ENCODE peak calls at places on chromosomes 12 and 14, in eight cellular contexts. One of them, this sample, is unnamed.

GRCh38 chr14:70013269-70013873 is 134.2 kb downstream of the SMOC1 start:
- DNase-seq in dorsolateral prefrontal cortex: no peak
- DNase-seq in endodermal cell: peak; percentile 93
- DNase-seq in kidney: no peak
- DNase-seq in prostate gland: no peak
- DNase-seq in right atrium auricular region: no peak
- DNase-seq in mesendoderm: peak; percentile 67
- DNase-seq in ovary: no peak
- DNase-seq in this sample: peak; percentile 48

GRCh38 chr14:105019861-105020814 is 745 bp downstream of the CDCA4 start:
- DNase-seq in right atrium auricular region: no peak
- DNase-seq in kidney: peak; percentile 85
- DNase-seq in dorsolateral prefrontal cortex: no peak
- DNase-seq in endodermal cell: peak; percentile 72
- DNase-seq in ovary: peak; percentile 29
- DNase-seq in mesendoderm: peak; percentile 60
- DNase-seq in prostate gland: no peak
- DNase-seq in this sample: no peak

GRCh38 chr14:55097894-55098560 is 31.0 kb upstream of the LGALS3 start:
- DNase-seq in dorsolateral prefrontal cortex: no peak
- DNase-seq in ovary: no peak
- DNase-seq in prostate gland: no peak
- DNase-seq in mesendoderm: no peak
- DNase-seq in right atrium auricular region: no peak
- DNase-seq in kidney: no peak
- DNase-seq in endodermal cell: no peak
- DNase-seq in this sample: no peak

GRCh38 chr14:32662234-32662633 is 276.4 kb upstream of the NPAS3 start:
- DNase-seq in kidney: no peak
- DNase-seq in ovary: no peak
- DNase-seq in right atrium auricular region: no peak
- DNase-seq in mesendoderm: no peak
- DNase-seq in dorsolateral prefrontal cortex: no peak
- DNase-seq in prostate gland: no peak
- DNase-seq in endodermal cell: no peak
- DNase-seq in this sample: no peak

GRCh38 chr14:72614891-72615410 is 278.9 kb downstream of the DPF3 start:
- DNase-seq in right atrium auricular region: no peak
- DNase-seq in prostate gland: no peak
- DNase-seq in mesendoderm: no peak
- DNase-seq in endodermal cell: peak; percentile 29
- DNase-seq in ovary: no peak
- DNase-seq in dorsolateral prefrontal cortex: no peak
- DNase-seq in kidney: no peak
- DNase-seq in this sample: no peak

GRCh38 chr12:1277905-1278304 is 286.9 kb downstream of the ERC1 start:
- DNase-seq in mesendoderm: no peak
- DNase-seq in endodermal cell: no peak
- DNase-seq in ovary: no peak
- DNase-seq in kidney: no peak
- DNase-seq in right atrium auricular region: no peak
- DNase-seq in dorsolateral prefrontal cortex: no peak
- DNase-seq in prostate gland: no peak
- DNase-seq in this sample: no peak

GRCh38 chr12:19739195-19739776 is 300.0 kb downstream of the AEBP2 start:
- DNase-seq in endodermal cell: peak; percentile 63
- DNase-seq in ovary: no peak
- DNase-seq in mesendoderm: peak; percentile 54
- DNase-seq in prostate gland: peak; percentile 53
- DNase-seq in dorsolateral prefrontal cortex: no peak
- DNase-seq in kidney: no peak
- DNase-seq in right atrium auricular region: no peak
- DNase-seq in this sample: peak; percentile 18

GRCh38 chr14:39085933-39086332 is 17.1 kb downstream of the SEC23A start:
- DNase-seq in mesendoderm: peak; percentile 67
- DNase-seq in right atrium auricular region: no peak
- DNase-seq in prostate gland: no peak
- DNase-seq in endodermal cell: no peak
- DNase-seq in kidney: no peak
- DNase-seq in ovary: no peak
- DNase-seq in dorsolateral prefrontal cortex: no peak
- DNase-seq in this sample: no peak

GRCh38 chr12:104473374-104473983 is 16.7 kb downstream of the CHST11 start:
- DNase-seq in ovary: no peak
- DNase-seq in prostate gland: no peak
- DNase-seq in mesendoderm: no peak
- DNase-seq in endodermal cell: no peak
- DNase-seq in dorsolateral prefrontal cortex: no peak
- DNase-seq in right atrium auricular region: no peak
- DNase-seq in kidney: no peak
- DNase-seq in this sample: no peak

GRCh38 chr12:95322335-95322734 is 104.7 kb downstream of the VEZT start:
- DNase-seq in dorsolateral prefrontal cortex: no peak
- DNase-seq in prostate gland: no peak
- DNase-seq in mesendoderm: no peak
- DNase-seq in kidney: no peak
- DNase-seq in ovary: no peak
- DNase-seq in endodermal cell: no peak
- DNase-seq in right atrium auricular region: no peak
- DNase-seq in this sample: no peak

GRCh38 chr14:54818201-54819133 is 84.2 kb downstream of the GCH1 start:
- DNase-seq in right atrium auricular region: no peak
- DNase-seq in dorsolateral prefrontal cortex: peak; percentile 42
- DNase-seq in endodermal cell: no peak
- DNase-seq in mesendoderm: peak; percentile 52
- DNase-seq in kidney: no peak
- DNase-seq in prostate gland: no peak
- DNase-seq in ovary: no peak
- DNase-seq in this sample: no peak

GRCh38 chr12:96578526-96579125 is 89.2 kb downstream of the CFAP54 start:
- DNase-seq in prostate gland: peak; percentile 10
- DNase-seq in mesendoderm: peak; percentile 69
- DNase-seq in endodermal cell: no peak
- DNase-seq in right atrium auricular region: no peak
- DNase-seq in kidney: no peak
- DNase-seq in dorsolateral prefrontal cortex: no peak
- DNase-seq in ovary: no peak
- DNase-seq in this sample: peak; percentile 2

GRCh38 chr14:23147676-23148075 is 28.6 kb upstream of the CEBPE start:
- DNase-seq in kidney: no peak
- DNase-seq in ovary: peak; percentile 71
- DNase-seq in dorsolateral prefrontal cortex: peak; percentile 52
- DNase-seq in mesendoderm: no peak
- DNase-seq in right atrium auricular region: no peak
- DNase-seq in endodermal cell: no peak
- DNase-seq in prostate gland: peak; percentile 37
- DNase-seq in this sample: no peak

GRCh38 chr14:96626121-96626768 is 124.1 kb downstream of the PAPOLA start:
- DNase-seq in kidney: peak; percentile 36
- DNase-seq in prostate gland: no peak
- DNase-seq in mesendoderm: no peak
- DNase-seq in dorsolateral prefrontal cortex: no peak
- DNase-seq in endodermal cell: peak; percentile 27
- DNase-seq in ovary: no peak
- DNase-seq in right atrium auricular region: no peak
- DNase-seq in this sample: no peak

GRCh38 chr14:88834883-88835431 is 10.5 kb downstream of the TTC8 start:
- DNase-seq in ovary: no peak
- DNase-seq in right atrium auricular region: no peak
- DNase-seq in kidney: no peak
- DNase-seq in dorsolateral prefrontal cortex: no peak
- DNase-seq in prostate gland: no peak
- DNase-seq in mesendoderm: no peak
- DNase-seq in endodermal cell: no peak
- DNase-seq in this sample: no peak

GRCh38 chr14:70186826-70187483 is 1.8 kb downstream of the SLC8A3 start:
- DNase-seq in kidney: no peak
- DNase-seq in ovary: no peak
- DNase-seq in prostate gland: no peak
- DNase-seq in dorsolateral prefrontal cortex: peak; percentile 33
- DNase-seq in mesendoderm: no peak
- DNase-seq in endodermal cell: peak; percentile 63
- DNase-seq in right atrium auricular region: no peak
- DNase-seq in this sample: no peak

GRCh38 chr14:61559641-61560201 is 135.6 kb upstream of the HIF1A start:
- DNase-seq in mesendoderm: peak; percentile 40
- DNase-seq in endodermal cell: no peak
- DNase-seq in prostate gland: no peak
- DNase-seq in right atrium auricular region: peak; percentile 55
- DNase-seq in dorsolateral prefrontal cortex: no peak
- DNase-seq in kidney: no peak
- DNase-seq in ovary: no peak
- DNase-seq in this sample: no peak

GRCh38 chr12:93851245-93851665 is 174.1 kb downstream of the CRADD start:
- DNase-seq in mesendoderm: no peak
- DNase-seq in kidney: no peak
- DNase-seq in prostate gland: no peak
- DNase-seq in right atrium auricular region: no peak
- DNase-seq in dorsolateral prefrontal cortex: no peak
- DNase-seq in ovary: no peak
- DNase-seq in endodermal cell: no peak
- DNase-seq in this sample: no peak

GRCh38 chr14:100654814-100655795 is 67.9 kb upstream of the BEGAIN start:
- DNase-seq in right atrium auricular region: no peak
- DNase-seq in endodermal cell: peak; percentile 86
- DNase-seq in ovary: no peak
- DNase-seq in kidney: no peak
- DNase-seq in dorsolateral prefrontal cortex: no peak
- DNase-seq in mesendoderm: peak; percentile 37
- DNase-seq in prostate gland: no peak
- DNase-seq in this sample: no peak

GRCh38 chr14:31303654-31304053 is 96.1 kb upstream of the HECTD1 start:
- DNase-seq in dorsolateral prefrontal cortex: no peak
- DNase-seq in prostate gland: no peak
- DNase-seq in ovary: no peak
- DNase-seq in mesendoderm: no peak
- DNase-seq in kidney: no peak
- DNase-seq in right atrium auricular region: no peak
- DNase-seq in endodermal cell: no peak
- DNase-seq in this sample: no peak

GRCh38 chr14:61472801-61473376 is 151.5 kb downstream of the PRKCH start:
- DNase-seq in prostate gland: no peak
- DNase-seq in dorsolateral prefrontal cortex: no peak
- DNase-seq in ovary: no peak
- DNase-seq in endodermal cell: peak; percentile 2
- DNase-seq in mesendoderm: no peak
- DNase-seq in right atrium auricular region: no peak
- DNase-seq in kidney: no peak
- DNase-seq in this sample: no peak

GRCh38 chr14:75147423-75148071 is 20.7 kb upstream of the NEK9 start:
- DNase-seq in endodermal cell: peak; percentile 91
- DNase-seq in right atrium auricular region: peak; percentile 95
- DNase-seq in mesendoderm: peak; percentile 98
- DNase-seq in kidney: peak; percentile 91
- DNase-seq in ovary: peak; percentile 72
- DNase-seq in prostate gland: peak; percentile 67
- DNase-seq in dorsolateral prefrontal cortex: peak; percentile 87
- DNase-seq in this sample: no peak

DNA sequence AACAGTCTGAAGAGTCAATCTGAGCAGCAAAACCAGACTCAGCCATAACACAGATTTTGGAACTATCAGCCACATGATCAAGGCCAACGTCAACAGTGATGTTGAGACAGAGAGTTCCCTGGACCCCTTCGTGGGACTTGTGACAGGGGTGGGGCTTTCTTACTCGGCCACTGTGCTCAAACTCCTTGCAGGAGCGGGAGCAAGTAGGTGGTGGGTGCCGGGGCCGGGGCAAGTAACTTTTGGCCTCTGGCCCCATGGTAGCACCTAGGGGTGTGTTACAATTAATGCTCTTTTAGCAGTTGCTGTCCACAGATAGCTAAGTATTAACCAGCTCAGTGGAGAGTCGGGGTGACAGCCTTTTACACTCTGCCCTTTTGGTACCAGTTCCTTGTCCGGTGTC is 384.4 kb downstream of the NUAK1 start:
- DNase-seq in ovary: no peak
- DNase-seq in right atrium auricular region: no peak
- DNase-seq in mesendoderm: no peak
- DNase-seq in dorsolateral prefrontal cortex: no peak
- DNase-seq in kidney: no peak
- DNase-seq in prostate gland: no peak
- DNase-seq in endodermal cell: no peak
- DNase-seq in this sample: no peak
- H3K27ac ChIP-seq in ovary: no peak overlapping the region
- H3K27ac ChIP-seq in right atrium auricular region: no peak overlapping the region
- H3K27ac ChIP-seq in mesendoderm: no peak overlapping the region
- H3K27ac ChIP-seq in dorsolateral prefrontal cortex: no peak overlapping the region
- H3K27ac ChIP-seq in kidney: no peak overlapping the region
- H3K27ac ChIP-seq in prostate gland: no peak overlapping the region
- H3K27ac ChIP-seq in endodermal cell: no peak overlapping the region
- H3K27ac ChIP-seq in this sample: no peak overlapping the region

GRCh38 chr12:27614866-27615265 is 81.4 kb upstream of the REP15 start:
- DNase-seq in kidney: no peak
- DNase-seq in mesendoderm: no peak
- DNase-seq in right atrium auricular region: no peak
- DNase-seq in endodermal cell: no peak
- DNase-seq in dorsolateral prefrontal cortex: no peak
- DNase-seq in prostate gland: no peak
- DNase-seq in ovary: no peak
- DNase-seq in this sample: no peak
- H3K27ac ChIP-seq in kidney: no peak overlapping the region
- H3K27ac ChIP-seq in mesendoderm: no peak overlapping the region
- H3K27ac ChIP-seq in right atrium auricular region: no peak overlapping the region
- H3K27ac ChIP-seq in endodermal cell: no peak overlapping the region
- H3K27ac ChIP-seq in dorsolateral prefrontal cortex: no peak overlapping the region
- H3K27ac ChIP-seq in prostate gland: no peak overlapping the region
- H3K27ac ChIP-seq in ovary: no peak overlapping the region
- H3K27ac ChIP-seq in this sample: no peak overlapping the region

GRCh38 chr12:53299101-53299453 is 418 bp upstream of the MYG1 start:
- DNase-seq in right atrium auricular region: no peak
- DNase-seq in mesendoderm: peak; percentile 90
- DNase-seq in dorsolateral prefrontal cortex: no peak
- DNase-seq in ovary: no peak
- DNase-seq in kidney: no peak
- DNase-seq in prostate gland: no peak
- DNase-seq in endodermal cell: no peak
- DNase-seq in this sample: no peak
- H3K27ac ChIP-seq in right atrium auricular region: peak overlapping the region; percentile 71
- H3K27ac ChIP-seq in mesendoderm: no peak overlapping the region
- H3K27ac ChIP-seq in dorsolateral prefrontal cortex: peak overlapping the region; percentile 86
- H3K27ac ChIP-seq in ovary: no peak overlapping the region
- H3K27ac ChIP-seq in kidney: peak overlapping the region; percentile 70
- H3K27ac ChIP-seq in prostate gland: no peak overlapping the region
- H3K27ac ChIP-seq in endodermal cell: peak overlapping the region; percentile 61
- H3K27ac ChIP-seq in this sample: no peak overlapping the region

DNA sequence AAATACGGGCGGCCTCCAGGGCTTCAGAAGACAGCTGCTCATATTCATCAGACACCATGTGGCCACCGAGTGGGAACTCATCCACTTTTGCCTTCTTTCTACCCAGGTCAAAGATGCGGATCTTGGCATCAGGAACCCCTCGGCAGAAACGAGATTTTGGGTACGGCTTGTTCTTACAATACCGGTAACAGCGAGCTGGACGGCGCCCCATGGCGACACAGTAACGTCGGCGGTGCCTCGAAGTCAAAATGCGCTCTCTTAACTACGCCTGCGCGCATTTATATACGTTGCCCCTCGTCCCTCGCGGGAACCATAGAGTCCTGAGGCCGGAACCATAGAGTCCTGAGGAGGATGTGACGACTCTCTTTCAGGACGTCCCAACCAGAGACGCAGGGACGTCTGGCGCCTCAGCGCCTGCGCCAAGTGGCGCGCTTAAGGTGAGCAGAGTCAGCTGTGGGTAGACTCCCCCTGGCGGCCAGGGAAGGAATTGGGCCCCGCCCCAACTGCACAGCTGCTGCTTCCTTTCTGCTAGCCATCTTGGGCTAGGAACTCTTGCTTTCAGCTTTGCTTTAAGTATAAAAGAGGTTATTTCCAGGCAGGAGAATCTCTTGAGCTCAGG is at the start of gene RPL10L:
- DNase-seq in dorsolateral prefrontal cortex: no peak
- DNase-seq in mesendoderm: no peak
- DNase-seq in prostate gland: no peak
- DNase-seq in right atrium auricular region: no peak
- DNase-seq in ovary: no peak
- DNase-seq in kidney: peak; percentile 63
- DNase-seq in endodermal cell: peak; percentile 77
- DNase-seq in this sample: peak; percentile 7
- H3K27ac ChIP-seq in dorsolateral prefrontal cortex: no peak within 1 kb of the TSS
- H3K27ac ChIP-seq in mesendoderm: no peak within 1 kb of the TSS
- H3K27ac ChIP-seq in prostate gland: no peak within 1 kb of the TSS
- H3K27ac ChIP-seq in right atrium auricular region: no peak within 1 kb of the TSS
- H3K27ac ChIP-seq in ovary: no peak within 1 kb of the TSS
- H3K27ac ChIP-seq in kidney: no peak within 1 kb of the TSS
- H3K27ac ChIP-seq in endodermal cell: no peak within 1 kb of the TSS
- H3K27ac ChIP-seq in this sample: no peak within 1 kb of the TSS

This sample was measured in iPS DF 6.9.